ENCODE peak calls at places on chromosomes 7 and 10, in nine cellular contexts. R is MM.1S, B is neural progenitor cell, Y is lower lobe of right lung, V is Caco-2, L is lung, T is WERI-Rb-1, H is thoracic aorta, U is right lobe of liver. D is an unnamed sample.
A peak's percentile ranks its signal among the peaks of the same experiment; 100 is the strongest.

GRCh38 chr7:129089521-129090212 is 34.8 kb upstream of the TNPO3 start:
- DNase-seq in R (peak; percentile 82), B (no peak), Y (no peak), V (no peak), L (no peak), T (no peak), H (no peak), U (no peak), D (no peak)

GRCh38 chr7:832292-832967 is at the start of gene SUN1:
- DNase-seq in R (peak; percentile 66), B (no peak), Y (no peak), V (no peak), L (no peak), T (no peak), H (no peak), U (no peak), D (peak; percentile 26)

GRCh38 chr10:19702215-19702614 is 114.0 kb upstream of the PLXDC2 start:
- DNase-seq in R (no peak), B (no peak), Y (no peak), V (no peak), L (no peak), T (no peak), H (no peak), U (no peak), D (no peak)

GRCh38 chr7:90006988-90007387 is 147.3 kb upstream of the STEAP1 start:
- DNase-seq in R (no peak), B (no peak), Y (no peak), V (no peak), L (no peak), T (no peak), H (no peak), U (no peak), D (peak; percentile 77)

GRCh38 chr10:5534051-5534821 is 9.5 kb downstream of the CALML3 start:
- DNase-seq in R (no peak), B (no peak), Y (peak; percentile 40), V (peak; percentile 30), L (no peak), T (no peak), H (no peak), U (no peak), D (peak; percentile 40)

GRCh38 chr7:13822678-13823077 is 166.8 kb downstream of the ETV1 start:
- DNase-seq in R (no peak), B (no peak), Y (no peak), V (no peak), L (no peak), T (no peak), H (no peak), U (no peak), D (no peak)

GRCh38 chr7:96238976-96239766 is 82.7 kb downstream of the SLC25A13 start:
- DNase-seq in R (no peak), B (no peak), Y (no peak), V (no peak), L (no peak), T (no peak), H (no peak), U (no peak), D (no peak)

GRCh38 chr7:26900283-26900682 is 35.9 kb upstream of the SKAP2 start:
- DNase-seq in R (no peak), B (no peak), Y (no peak), V (no peak), L (no peak), T (no peak), H (no peak), U (no peak), D (no peak)

GRCh38 chr10:49237985-49238384 is 49.8 kb upstream of the TMEM273 start:
- DNase-seq in R (no peak), B (no peak), Y (no peak), V (no peak), L (no peak), T (no peak), H (no peak), U (no peak), D (no peak)

GRCh38 chr7:55120501-55121198 is 101.8 kb downstream of the EGFR start:
- DNase-seq in R (no peak), B (no peak), Y (no peak), V (peak; percentile 52), L (no peak), T (no peak), H (no peak), U (no peak), D (no peak)

GRCh38 chr7:71364559-71364958 is 232.6 kb downstream of the GALNT17 start:
- DNase-seq in R (no peak), B (no peak), Y (no peak), V (no peak), L (no peak), T (no peak), H (no peak), U (no peak), D (no peak)

GRCh38 chr7:45638916-45639315 is 64.7 kb downstream of the ADCY1 start:
- DNase-seq in R (no peak), B (no peak), Y (no peak), V (no peak), L (no peak), T (no peak), H (no peak), U (no peak), D (no peak)

GRCh38 chr7:24018331-24018730 is 265.7 kb upstream of the NPY start:
- DNase-seq in R (no peak), B (no peak), Y (no peak), V (no peak), L (no peak), T (no peak), H (no peak), U (no peak), D (no peak)

GRCh38 chr7:28483112-28483511 is 70.8 kb downstream of the CREB5 start:
- DNase-seq in R (no peak), B (no peak), Y (no peak), V (no peak), L (no peak), T (no peak), H (no peak), U (no peak), D (no peak)

DNA sequence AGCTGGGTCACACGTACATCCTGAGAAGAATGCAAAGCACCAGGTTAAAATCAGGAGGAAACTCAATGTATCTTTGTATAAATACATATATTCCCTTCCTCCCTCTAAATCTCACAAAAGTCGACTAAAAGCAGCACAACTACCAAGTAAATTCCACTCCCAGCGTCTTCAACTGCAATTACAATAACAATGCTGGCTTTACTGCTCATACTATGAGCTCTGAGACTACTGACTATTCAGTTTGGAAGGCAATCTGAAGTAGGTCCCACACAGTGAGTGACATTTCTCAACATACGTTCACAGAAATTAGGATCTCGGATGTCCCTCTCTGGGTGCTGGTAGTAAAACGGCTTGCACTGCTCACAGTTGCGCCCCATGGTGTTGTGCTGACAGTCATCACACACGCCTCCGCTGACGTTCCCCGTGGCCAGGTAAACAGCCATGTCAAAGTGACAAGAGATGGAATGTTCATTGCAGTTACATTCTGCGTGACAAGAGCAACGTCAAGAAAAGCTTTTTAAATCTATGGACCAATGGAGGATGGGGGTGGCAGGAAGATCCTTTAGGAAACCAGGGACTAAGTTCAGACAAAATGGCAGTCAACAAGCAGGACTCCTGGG is 27.5 kb downstream of the LAMB1 start:
- DNase-seq in R (no peak), B (no peak), Y (no peak), V (no peak), L (no peak), T (no peak), H (no peak), U (no peak), D (no peak)
- H3K4me3 ChIP-seq in R (no peak overlapping the region), B (no peak overlapping the region), Y (no peak overlapping the region), V (no peak overlapping the region), L (no peak overlapping the region), T (no peak overlapping the region), H (no peak overlapping the region), U (no peak overlapping the region), D (no peak overlapping the region)

GRCh38 chr10:37448161-37448560 is 322.8 kb downstream of the ANKRD30A start:
- DNase-seq in R (no peak), B (no peak), Y (no peak), V (no peak), L (no peak), T (no peak), H (no peak), U (no peak), D (no peak)

GRCh38 chr10:37442882-37443281 is 317.5 kb downstream of the ANKRD30A start:
- DNase-seq in R (no peak), B (no peak), Y (no peak), V (no peak), L (no peak), T (no peak), H (no peak), U (no peak), D (no peak)
- H3K9me3 ChIP-seq in R (no peaks in the 10 kb centered on the region), B (no peaks in the 10 kb centered on the region), Y (no peaks in the 10 kb centered on the region), V (no peaks in the 10 kb centered on the region), L (no peaks in the 10 kb centered on the region), T (no peaks in the 10 kb centered on the region), H (no peaks in the 10 kb centered on the region), U (no peaks in the 10 kb centered on the region), D (peaks cover 34% of the 10 kb centered on the region)

GRCh38 chr7:135510603-135511183 is 791 bp upstream of the CNOT4 start:
- DNase-seq in R (peak; percentile 14), B (peak; percentile 3), Y (no peak), V (no peak), L (no peak), T (no peak), H (no peak), U (no peak), D (no peak)
- TF ChIP-seq CTCF in R (peak; percentile 10), B (no peak), Y (no peak), V (no peak), L (no peak), T (no peak), H (no peak), U (no peak), D (no peak)

GRCh38 chr10:93566435-93567276 is at the start of gene FFAR4:
- DNase-seq in R (no peak), B (peak; percentile 69), Y (peak; percentile 80), V (peak; percentile 81), L (no peak), T (no peak), H (no peak), U (peak; percentile 51), D (peak; percentile 80)
- H3K4me3 ChIP-seq in R (no peak within 1 kb of the TSS), B (peak within 1 kb of the TSS; percentile 52), Y (peak within 1 kb of the TSS; percentile 48), V (peak within 1 kb of the TSS; percentile 65), L (peak within 1 kb of the TSS; percentile 6), T (no peak within 1 kb of the TSS), H (peak within 1 kb of the TSS; percentile 66), U (peak within 1 kb of the TSS; percentile 35), D (peak within 1 kb of the TSS; percentile 11)

DNA sequence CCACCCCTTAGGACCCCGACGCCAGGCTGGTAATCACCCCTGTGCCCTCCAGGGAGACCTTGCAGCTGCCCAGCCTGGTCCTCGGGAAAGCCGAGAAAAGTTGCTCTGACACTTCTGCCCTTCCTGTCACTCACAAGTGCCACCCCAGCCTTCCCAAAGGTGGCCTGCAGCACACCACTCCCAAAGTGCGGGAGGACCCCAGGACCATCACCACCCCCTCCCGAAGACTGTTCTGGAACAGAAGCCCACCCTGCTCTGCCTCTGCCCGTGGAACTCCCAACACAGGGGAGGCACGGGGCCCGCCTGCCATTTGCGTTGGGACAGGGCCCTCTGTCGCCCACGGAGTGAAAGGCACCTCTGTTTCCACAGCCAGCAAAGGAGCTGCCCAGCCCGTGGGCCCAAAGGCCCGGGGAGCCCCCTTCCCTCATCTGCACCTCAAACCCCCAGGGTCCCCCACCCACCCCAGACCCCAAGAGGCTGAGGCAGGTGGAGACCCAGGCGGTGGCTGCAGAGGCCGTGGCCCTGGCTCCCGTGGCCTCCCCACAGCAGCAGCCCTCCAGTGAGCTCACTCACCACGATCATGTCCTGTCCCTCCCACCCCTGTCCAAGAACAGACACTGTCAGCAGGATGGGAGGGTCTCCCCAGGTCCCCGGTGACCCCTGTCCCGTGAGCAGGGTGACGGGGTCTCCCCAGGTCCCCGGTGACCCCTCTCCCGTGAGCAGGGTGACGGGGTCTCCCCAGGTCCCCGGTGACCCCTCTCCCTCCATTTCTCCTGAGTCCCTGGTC is 47.8 kb upstream of the PPP2R2D start:
- DNase-seq in R (no peak), B (no peak), Y (no peak), V (peak; percentile 12), L (no peak), T (no peak), H (no peak), U (no peak), D (no peak)
- H3K9me3 ChIP-seq in R (no peaks in the 10 kb centered on the region), B (no peaks in the 10 kb centered on the region), Y (no peaks in the 10 kb centered on the region), V (no peaks in the 10 kb centered on the region), L (no peaks in the 10 kb centered on the region), T (no peaks in the 10 kb centered on the region), H (no peaks in the 10 kb centered on the region), U (no peaks in the 10 kb centered on the region), D (no peaks in the 10 kb centered on the region)

D was measured in mucosa of descending colon.